ENCODE peak calls at places on chromosomes 12 and 14, in seven cellular contexts. Y is RCC 7860, Z is Calu3, L is EH, I is GM19239, K is SW480, J is cardiac muscle cell. D is an unnamed sample.

GRCh38 chr14:92421756-92422155 is 91.8 kb upstream of the RIN3 start:
- DNase-seq in Y (no peak), K (no peak), J (no peak), I (no peak), L (peak), Z (no peak), D (no peak)

GRCh38 chr14:104820669-104821228 is 19.8 kb downstream of the ZBTB42 start:
- DNase-seq in K (peak), Z (peak), J (peak), I (no peak), Y (no peak), L (peak), D (no peak)

GRCh38 chr12:25087596-25087995 is 107.4 kb downstream of the DNAI7 start:
- DNase-seq in K (no peak), J (no peak), L (no peak), Y (no peak), Z (no peak), I (no peak), D (no peak)

GRCh38 chr14:68012861-68013260 is 193.3 kb downstream of the RAD51B start:
- DNase-seq in Y (no peak), K (no peak), J (no peak), I (no peak), L (no peak), Z (no peak), D (no peak)

GRCh38 chr14:106790189-106791036 is 1264.0 kb downstream of the TMEM121 start:
- DNase-seq in Z (peak), K (peak), J (no peak), I (peak), Y (peak), L (no peak), D (peak)

GRCh38 chr14:66643344-66643743 is 135.4 kb downstream of the GPHN start:
- DNase-seq in K (no peak), Z (no peak), Y (no peak), I (no peak), J (no peak), L (peak), D (no peak)

GRCh38 chr14:94239416-94239815 is 53.7 kb downstream of the SERPINA10 start:
- DNase-seq in Y (no peak), L (no peak), Z (no peak), K (no peak), I (no peak), J (no peak), D (no peak)

GRCh38 chr14:68654471-68654941 is 138.4 kb downstream of the ZFP36L1 start:
- DNase-seq in I (no peak), Z (no peak), K (no peak), L (no peak), J (no peak), Y (no peak), D (no peak)

GRCh38 chr12:28443337-28443736 is 253.1 kb downstream of the CCDC91 start:
- DNase-seq in K (no peak), Z (no peak), L (no peak), I (no peak), J (no peak), Y (no peak), D (no peak)

GRCh38 chr14:67411820-67412421 is at the start of gene PLEK2:
- DNase-seq in Z (peak), K (peak), I (no peak), J (no peak), L (peak), Y (peak), D (no peak)

GRCh38 chr12:62843714-62844113 is 91.2 kb downstream of the PPM1H start:
- DNase-seq in Z (no peak), K (no peak), I (no peak), J (no peak), Y (no peak), L (no peak), D (no peak)

GRCh38 chr12:131102991-131103609 is 149.4 kb downstream of the ADGRD1 start:
- DNase-seq in J (no peak), K (no peak), Y (no peak), Z (no peak), I (no peak), L (no peak), D (peak)

GRCh38 chr12:219891-220352 is 6.0 kb upstream of the SLC6A12 start:
- DNase-seq in L (peak), Z (peak), I (peak), K (peak), J (peak), Y (peak), D (peak)

GRCh38 chr12:100830003-100830795 is 35.6 kb downstream of the ANO4 start:
- DNase-seq in Y (no peak), L (no peak), J (no peak), Z (no peak), I (no peak), K (no peak), D (no peak)

GRCh38 chr12:64088431-64089349 is 133.4 kb downstream of the KICS2 start:
- DNase-seq in Y (peak), J (peak), I (no peak), L (peak), Z (peak), K (peak), D (no peak)

GRCh38 chr14:74505831-74506230 is 12.3 kb downstream of the ISCA2 start:
- DNase-seq in Z (no peak), J (no peak), L (no peak), Y (no peak), I (no peak), K (no peak), D (no peak)

GRCh38 chr14:70289138-70289537 is 70.3 kb downstream of the COX16 start:
- DNase-seq in Z (no peak), J (no peak), Y (no peak), I (peak), K (no peak), L (no peak), D (peak)

GRCh38 chr12:27332407-27333310 is at the start of gene BMAL2:
- DNase-seq in I (no peak), L (peak), Z (peak), Y (peak), K (peak), J (peak), D (peak)

GRCh38 chr12:83958997-83959396 is 953.6 kb downstream of the SLC6A15 start:
- DNase-seq in K (no peak), L (no peak), I (no peak), Z (no peak), J (no peak), Y (no peak), D (no peak)

GRCh38 chr12:53300187-53300586 is 692 bp downstream of the MYG1 start:
- DNase-seq in L (peak), Y (peak), I (no peak), Z (no peak), J (peak), K (no peak), D (no peak)

GRCh38 chr12:31507966-31508365 is 83.0 kb downstream of the DENND5B start:
- DNase-seq in L (peak), J (no peak), Y (no peak), K (no peak), Z (no peak), I (no peak), D (no peak)

GRCh38 chr14:90491868-90492560 is 95.2 kb downstream of the CALM1 start:
- DNase-seq in J (no peak), I (no peak), Z (no peak), L (no peak), Y (no peak), K (no peak), D (no peak)

GRCh38 chr14:104770851-104771272 is 17.9 kb downstream of the SIVA1 start:
- DNase-seq in Y (no peak), J (no peak), Z (no peak), L (no peak), K (no peak), I (no peak), D (no peak)

GRCh38 chr14:64880382-64881121 is 845 bp upstream of the SPTB start:
- DNase-seq in I (peak), L (peak), Y (no peak), Z (peak), K (peak), J (peak), D (peak)

GRCh38 chr12:100127766-100128508 is 14.7 kb downstream of the BLTP3B start:
- DNase-seq in Y (no peak), L (peak), K (no peak), J (no peak), I (no peak), Z (no peak), D (no peak)

GRCh38 chr14:23379331-23380196 is 2.7 kb downstream of the CMTM5 start:
- DNase-seq in L (peak), J (peak), Y (no peak), K (peak), I (peak), Z (peak), D (peak)

GRCh38 chr12:56487448-56488040 is 417 bp downstream of the GLS2 start:
- DNase-seq in L (peak), I (no peak), Z (peak), Y (no peak), K (peak), J (peak), D (peak)

GRCh38 chr12:68065163-68065562 is 75.9 kb downstream of the IFNG-AS1 start:
- DNase-seq in I (no peak), Z (no peak), Y (no peak), K (no peak), J (no peak), L (no peak), D (no peak)

GRCh38 chr14:20219033-20219432 is 4.5 kb upstream of the OR11H6 start:
- DNase-seq in I (no peak), L (peak), J (no peak), Y (no peak), Z (no peak), K (peak), D (no peak)

GRCh38 chr12:57627504-57628279 is 5.3 kb downstream of the B4GALNT1 start:
- DNase-seq in Y (no peak), I (no peak), Z (no peak), K (no peak), L (no peak), J (no peak), D (no peak)

GRCh38 chr14:30283822-30284446 is 275.0 kb upstream of the G2E3 start:
- DNase-seq in L (peak), I (no peak), K (peak), Z (peak), Y (no peak), J (peak), D (no peak)

GRCh38 chr12:3604750-3605638 is 114.0 kb downstream of the PRMT8 start:
- DNase-seq in L (peak), I (no peak), Z (peak), Y (no peak), J (peak), K (peak), D (no peak)

GRCh38 chr12:10191865-10192264 is 13.0 kb downstream of the TMEM52B start:
- DNase-seq in Z (no peak), K (peak), J (no peak), I (no peak), L (peak), Y (peak), D (no peak)

GRCh38 chr12:121793501-121793835 is at the start of gene RHOF:
- DNase-seq in L (peak), J (peak), Z (peak), Y (no peak), I (peak), K (peak), D (no peak)

D was measured in GM12891.